ENCODE peak calls at places on chromosomes 7 and 10, in eight cellular contexts. Y is GDM1, R is D341Med, H is progenitor cell of endocrine pancreas, V is astrocyte of the hippocampus, X is DMS153, Z is retina, A is foreskin fibroblast. G is an unnamed sample.

GRCh38 chr10:7795605-7796004 is 7.6 kb downstream of the ATP5F1C start:
- DNase-seq in A (no peak), H (no peak), X (no peak), V (peak), Z (no peak), Y (no peak), R (no peak), G (no peak)

GRCh38 chr10:80552151-80552646 is 14.5 kb downstream of the SH2D4B start:
- DNase-seq in V (no peak), Y (no peak), Z (peak), R (no peak), H (no peak), X (peak), A (no peak), G (no peak)

GRCh38 chr10:116704926-116705325 is 37.4 kb downstream of the HSPA12A start:
- DNase-seq in Y (no peak), R (no peak), H (no peak), Z (no peak), X (no peak), V (no peak), A (no peak), G (no peak)

GRCh38 chr7:103690576-103690975 is 244.6 kb upstream of the SLC26A5 start:
- DNase-seq in X (no peak), A (no peak), R (no peak), Y (no peak), Z (no peak), V (no peak), H (no peak), G (peak)

GRCh38 chr7:151089893-151090730 is 3.8 kb downstream of the AGAP3 start:
- DNase-seq in A (no peak), V (peak), H (no peak), Y (no peak), Z (no peak), R (no peak), X (no peak), G (no peak)

GRCh38 chr10:117460846-117461765 is 81.4 kb upstream of the EMX2 start:
- DNase-seq in H (no peak), Z (no peak), V (no peak), A (peak), Y (no peak), X (no peak), R (no peak), G (no peak)

GRCh38 chr7:147103224-147103623 is 986.6 kb downstream of the CNTNAP2 start:
- DNase-seq in X (no peak), Z (no peak), H (no peak), R (no peak), A (no peak), Y (no peak), V (no peak), G (no peak)

GRCh38 chr7:121561717-121562116 is 165.6 kb upstream of the FAM3C start:
- DNase-seq in R (no peak), Z (no peak), V (no peak), H (no peak), Y (no peak), A (no peak), X (no peak), G (no peak)

GRCh38 chr7:85573849-85574248 is 387.0 kb upstream of the SEMA3D start:
- DNase-seq in V (no peak), Z (no peak), H (no peak), A (no peak), X (no peak), Y (no peak), R (no peak), G (no peak)

GRCh38 chr10:127278001-127278400 is 81.6 kb upstream of the INSYN2A start:
- DNase-seq in Z (no peak), R (no peak), A (peak), Y (no peak), H (no peak), X (no peak), V (peak), G (no peak)

GRCh38 chr10:6064119-6064518 is 2.0 kb upstream of the IL2RA start:
- DNase-seq in H (no peak), Z (no peak), R (no peak), V (no peak), Y (no peak), A (no peak), X (no peak), G (no peak)

GRCh38 chr7:2016021-2016631 is 216.6 kb downstream of the MAD1L1 start:
- DNase-seq in V (no peak), R (no peak), Y (no peak), X (no peak), Z (no peak), H (no peak), A (no peak), G (no peak)

GRCh38 chr7:128948312-128948973 is 10.7 kb downstream of the IRF5 start:
- DNase-seq in Z (no peak), H (no peak), Y (no peak), V (no peak), X (no peak), R (peak), A (no peak), G (no peak)

GRCh38 chr10:57983226-57983870 is 284.3 kb downstream of the IPMK start:
- DNase-seq in A (no peak), H (no peak), X (no peak), Y (no peak), Z (no peak), R (peak), V (no peak), G (no peak)

GRCh38 chr7:40571796-40572195 is 437.0 kb downstream of the SUGCT start:
- DNase-seq in V (peak), Y (no peak), H (no peak), A (peak), Z (no peak), R (no peak), X (no peak), G (no peak)

GRCh38 chr7:114432627-114433026 is 18.0 kb downstream of the FOXP2 start:
- DNase-seq in H (no peak), A (no peak), Z (no peak), R (no peak), X (no peak), V (no peak), Y (no peak), G (no peak)

GRCh38 chr7:71753959-71754652 is 622.2 kb downstream of the GALNT17 start:
- DNase-seq in R (no peak), Y (no peak), Z (no peak), X (no peak), H (no peak), V (no peak), A (no peak), G (no peak)

GRCh38 chr7:131843862-131844261 is 287.4 kb upstream of the PODXL start:
- DNase-seq in V (peak), Z (no peak), R (no peak), Y (no peak), X (no peak), A (peak), H (no peak), G (peak)

GRCh38 chr10:95289003-95289920 is 1.5 kb downstream of the PDLIM1 start:
- DNase-seq in Y (no peak), X (peak), Z (peak), H (no peak), A (no peak), R (no peak), V (no peak), G (peak)

GRCh38 chr7:1220000-1220726 is 12.5 kb upstream of the UNCX start:
- DNase-seq in A (no peak), V (no peak), Z (no peak), X (no peak), Y (no peak), R (no peak), H (no peak), G (no peak)

GRCh38 chr10:14822879-14823755 is 14.7 kb downstream of the CDNF start:
- DNase-seq in V (peak), Z (peak), Y (peak), R (peak), X (no peak), H (no peak), A (peak), G (no peak)

GRCh38 chr10:74825371-74826141 is 844 bp upstream of the KAT6B start:
- DNase-seq in H (peak), X (no peak), R (peak), V (peak), Z (peak), Y (peak), A (peak), G (no peak)

GRCh38 chr7:29102554-29103151 is 43.7 kb downstream of the CPVL start:
- DNase-seq in A (peak), R (peak), V (peak), H (peak), Z (peak), X (peak), Y (peak), G (peak)

GRCh38 chr10:77582710-77583115 is 54.9 kb downstream of the KCNMA1 start:
- DNase-seq in Z (no peak), A (peak), X (no peak), R (no peak), V (peak), H (no peak), Y (no peak), G (no peak)

GRCh38 chr7:92306153-92306552 is 60.4 kb downstream of the ANKIB1 start:
- DNase-seq in R (no peak), A (no peak), V (peak), H (no peak), Y (no peak), Z (no peak), X (no peak), G (no peak)

GRCh38 chr7:137890449-137890916 is 43.7 kb upstream of the DGKI start:
- DNase-seq in Z (no peak), X (no peak), R (no peak), A (no peak), H (no peak), Y (no peak), V (no peak), G (peak)

GRCh38 chr7:139133335-139134139 is 24.0 kb upstream of the ZC3HAV1 start:
- DNase-seq in Y (peak), X (peak), V (peak), R (peak), Z (peak), A (peak), H (peak), G (peak)

GRCh38 chr10:21860718-21861117 is 142.8 kb downstream of the DNAJC1 start:
- DNase-seq in Z (no peak), X (no peak), A (no peak), Y (no peak), V (peak), R (no peak), H (no peak), G (no peak)

GRCh38 chr10:77291596-77292505 is 345.8 kb downstream of the KCNMA1 start:
- DNase-seq in H (no peak), V (peak), A (no peak), Y (no peak), Z (no peak), X (no peak), R (no peak), G (no peak)

GRCh38 chr10:43074827-43075611 is 1.9 kb upstream of the RET start:
- DNase-seq in Y (no peak), R (no peak), H (no peak), X (no peak), V (no peak), Z (no peak), A (no peak), G (no peak)

GRCh38 chr7:1846331-1847065 is 176.4 kb downstream of the ELFN1 start:
- DNase-seq in H (no peak), A (no peak), V (no peak), R (no peak), Y (no peak), X (no peak), Z (peak), G (no peak)

GRCh38 chr7:45885264-45885882 is 2.9 kb upstream of the IGFBP1 start:
- DNase-seq in V (peak), A (no peak), Z (no peak), X (no peak), R (no peak), Y (no peak), H (no peak), G (no peak)

GRCh38 chr10:74988787-74989574 is 122.5 kb upstream of the SAMD8 start:
- DNase-seq in V (peak), X (peak), H (no peak), R (peak), Y (no peak), A (no peak), Z (peak), G (peak)

GRCh38 chr7:128005759-128006159 is 25.5 kb downstream of the LRRC4 start:
- DNase-seq in A (no peak), V (no peak), Y (no peak), H (no peak), Z (no peak), X (no peak), R (no peak), G (no peak)

GRCh38 chr7:84921154-84921553 is 265.7 kb downstream of the SEMA3D start:
- DNase-seq in Z (no peak), R (no peak), Y (no peak), V (no peak), A (no peak), H (no peak), X (no peak), G (no peak)

GRCh38 chr7:159125104-159125943 is 19.3 kb downstream of the VIPR2 start:
- DNase-seq in Y (no peak), R (no peak), H (no peak), V (no peak), Z (no peak), A (no peak), X (no peak), G (no peak)

GRCh38 chr7:43572516-43573049 is 10.3 kb upstream of the STK17A start:
- DNase-seq in A (peak), X (no peak), H (no peak), Y (peak), Z (no peak), R (no peak), V (peak), G (no peak)

GRCh38 chr10:101244321-101245050 is 15.2 kb upstream of the LBX1 start:
- DNase-seq in X (no peak), R (no peak), A (peak), H (no peak), V (peak), Z (no peak), Y (no peak), G (no peak)

GRCh38 chr7:2478387-2478760 is 2.2 kb upstream of the GRIFIN start:
- DNase-seq in Z (no peak), R (no peak), A (peak), Y (no peak), V (peak), H (no peak), X (peak), G (no peak)